ENCODE peak calls at places on chromosomes 1 and 21, in four cellular contexts. T is foreskin fibroblast; M is activated naive CD8-positive, alpha-beta T cell treated with anti-CD3 and anti-CD28 coated beads for 36 hours; W is Right ventricle myocardium superior. C is an unnamed sample.

GRCh38 chr1:225926551-225927113 is 2.6 kb upstream of the PYCR2 start:
- DNase-seq in T (no peak), M (no peak), W (peak), C (no peak)

GRCh38 chr1:211495584-211495983 is 3.6 kb upstream of the RD3 start:
- DNase-seq in T (no peak), M (no peak), W (no peak), C (peak)

GRCh38 chr1:40649592-40649930 is 15.9 kb downstream of the RIMS3 start:
- DNase-seq in T (no peak), M (no peak), W (no peak), C (no peak)

GRCh38 chr1:2538872-2539271 is 8.8 kb upstream of the HES5 start:
- DNase-seq in T (no peak), M (no peak), W (no peak), C (no peak)

GRCh38 chr1:213284626-213285025 is 233.6 kb downstream of the RPS6KC1 start:
- DNase-seq in T (peak), M (no peak), W (no peak), C (no peak)

GRCh38 chr21:26072891-26073615 is 97.5 kb downstream of the APP start:
- DNase-seq in T (peak), M (no peak), W (no peak), C (no peak)

GRCh38 chr21:42003051-42003461 is 7.1 kb downstream of the ZBTB21 start:
- DNase-seq in T (peak), M (peak), W (no peak), C (no peak)

GRCh38 chr1:52769346-52770033 is 43.2 kb downstream of the ZYG11B start:
- DNase-seq in T (no peak), M (no peak), W (no peak), C (no peak)

GRCh38 chr21:34967509-34968289 is 81.4 kb downstream of the RUNX1 start:
- DNase-seq in T (peak), M (peak), W (no peak), C (peak)

GRCh38 chr1:18686540-18686939 is 55.9 kb downstream of the PAX7 start:
- DNase-seq in T (no peak), M (no peak), W (no peak), C (no peak)

GRCh38 chr1:83961571-83962295 is 37.2 kb downstream of the TTLL7 start:
- DNase-seq in T (no peak), M (no peak), W (no peak), C (no peak)

GRCh38 chr1:152182431-152182830 is 23.4 kb upstream of the RPTN start:
- DNase-seq in T (no peak), M (no peak), W (no peak), C (peak)

GRCh38 chr21:28336299-28336698 is 656.4 kb downstream of the LTN1 start:
- DNase-seq in T (peak), M (no peak), W (no peak), C (peak)

GRCh38 chr1:35810096-35810860 is 2.5 kb downstream of the AGO4 start:
- DNase-seq in T (no peak), M (no peak), W (no peak), C (peak)

GRCh38 chr1:87024936-87025537 is 110.6 kb downstream of the HS2ST1 start:
- DNase-seq in T (peak), M (no peak), W (no peak), C (peak)

GRCh38 chr1:170067253-170067819 is 7.2 kb downstream of the KIFAP3 start:
- DNase-seq in T (no peak), M (no peak), W (no peak), C (no peak)

GRCh38 chr1:68570859-68571258 is 74.0 kb upstream of the DEPDC1 start:
- DNase-seq in T (no peak), M (no peak), W (no peak), C (no peak)

C was measured in MCF 10A.